ENCODE peak calls at places on chromosomes 11 and 22, in six cellular contexts. One of them, this sample, is unnamed.
A peak's percentile ranks its signal among the peaks of the same experiment; 100 is the strongest.

GRCh38 chr11:15333407-15333806 is 218.7 kb downstream of the INSC start:
- DNase-seq in HepG2: no peak
- DNase-seq in SK-N-SH: peak; percentile 52
- DNase-seq in K562: no peak
- DNase-seq in GM12878: no peak
- DNase-seq in H1: no peak
- DNase-seq in this sample: no peak

GRCh38 chr22:22196018-22196533 is 48.5 kb upstream of the VPREB1 start:
- DNase-seq in K562: no peak
- DNase-seq in HepG2: no peak
- DNase-seq in H1: no peak
- DNase-seq in SK-N-SH: no peak
- DNase-seq in GM12878: no peak
- DNase-seq in this sample: no peak

GRCh38 chr11:124329787-124330478 is 9.9 kb upstream of the OR8D2 start:
- DNase-seq in GM12878: peak; percentile 27
- DNase-seq in HepG2: no peak
- DNase-seq in K562: no peak
- DNase-seq in H1: no peak
- DNase-seq in SK-N-SH: no peak
- DNase-seq in this sample: no peak

GRCh38 chr11:75238595-75239245 is 1.9 kb upstream of the TPBGL start:
- DNase-seq in K562: no peak
- DNase-seq in SK-N-SH: peak; percentile 17
- DNase-seq in H1: no peak
- DNase-seq in HepG2: no peak
- DNase-seq in GM12878: no peak
- DNase-seq in this sample: no peak

GRCh38 chr11:6705905-6706535 is 22.9 kb upstream of the MRPL17 start:
- DNase-seq in K562: peak; percentile 54
- DNase-seq in HepG2: peak; percentile 20
- DNase-seq in SK-N-SH: peak; percentile 47
- DNase-seq in GM12878: no peak
- DNase-seq in H1: no peak
- DNase-seq in this sample: peak; percentile 45

GRCh38 chr11:130592056-130592455 is 143.6 kb downstream of the ADAMTS15 start:
- DNase-seq in H1: no peak
- DNase-seq in K562: no peak
- DNase-seq in HepG2: no peak
- DNase-seq in SK-N-SH: no peak
- DNase-seq in GM12878: no peak
- DNase-seq in this sample: no peak

GRCh38 chr11:35362571-35362980 is 56.8 kb downstream of the SLC1A2 start:
- DNase-seq in SK-N-SH: no peak
- DNase-seq in H1: no peak
- DNase-seq in HepG2: no peak
- DNase-seq in GM12878: no peak
- DNase-seq in K562: no peak
- DNase-seq in this sample: no peak

GRCh38 chr11:111514216-111515031 is at the start of gene HOATZ:
- DNase-seq in GM12878: no peak
- DNase-seq in H1: peak; percentile 41
- DNase-seq in HepG2: no peak
- DNase-seq in K562: peak; percentile 32
- DNase-seq in SK-N-SH: peak; percentile 63
- DNase-seq in this sample: no peak

GRCh38 chr22:20659920-20660319 is 114.0 kb upstream of the SERPIND1 start:
- DNase-seq in HepG2: no peak
- DNase-seq in GM12878: no peak
- DNase-seq in K562: no peak
- DNase-seq in SK-N-SH: no peak
- DNase-seq in H1: no peak
- DNase-seq in this sample: no peak

DNA sequence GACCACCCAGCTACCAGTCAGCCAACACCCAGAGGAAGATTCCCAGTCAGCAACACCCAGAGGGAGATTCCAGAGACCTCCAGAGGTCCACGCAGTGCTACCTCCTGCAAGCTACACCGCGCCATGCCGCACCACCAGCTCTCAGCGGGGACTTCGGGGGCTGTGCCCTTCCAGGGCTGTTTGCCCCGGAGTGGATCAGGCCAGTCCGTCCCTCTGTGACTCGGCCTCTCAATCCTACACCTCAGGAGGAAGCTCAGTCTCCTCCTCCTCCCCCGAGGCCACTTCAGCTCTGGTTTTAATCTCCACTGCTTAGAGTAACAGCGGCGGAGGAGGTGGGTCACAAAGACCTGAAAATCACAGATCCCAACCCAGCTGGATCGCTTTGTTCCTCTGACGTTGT is 68.6 kb downstream of the PHF21B start:
- DNase-seq in K562: no peak
- DNase-seq in HepG2: no peak
- DNase-seq in H1: no peak
- DNase-seq in SK-N-SH: no peak
- DNase-seq in GM12878: no peak
- DNase-seq in this sample: no peak
- TF ChIP-seq CHD2 in K562: no peak
- TF ChIP-seq CHD2 in HepG2: no peak
- TF ChIP-seq CHD2 in H1: no peak
- TF ChIP-seq CHD2 in SK-N-SH: no peak
- TF ChIP-seq CHD2 in GM12878: no peak
- TF ChIP-seq CHD2 in this sample: no peak

GRCh38 chr22:45284705-45285305 is at the start of gene UPK3A:
- DNase-seq in H1: no peak
- DNase-seq in K562: no peak
- DNase-seq in GM12878: no peak
- DNase-seq in HepG2: no peak
- DNase-seq in SK-N-SH: peak; percentile 77
- DNase-seq in this sample: peak; percentile 28
- H3K27ac ChIP-seq in H1: no peak within 1 kb of the TSS
- H3K27ac ChIP-seq in K562: no peak within 1 kb of the TSS
- H3K27ac ChIP-seq in GM12878: no peak within 1 kb of the TSS
- H3K27ac ChIP-seq in HepG2: peak within 1 kb of the TSS; percentile 80
- H3K27ac ChIP-seq in SK-N-SH: no peak within 1 kb of the TSS
- H3K27ac ChIP-seq in this sample: peak within 1 kb of the TSS; percentile 61

GRCh38 chr11:25860677-25861445 is 471.1 kb upstream of the ANO3 start:
- DNase-seq in SK-N-SH: no peak
- DNase-seq in HepG2: no peak
- DNase-seq in K562: no peak
- DNase-seq in GM12878: no peak
- DNase-seq in H1: no peak
- DNase-seq in this sample: no peak
- H3K4me2 ChIP-seq in SK-N-SH: no peak overlapping the region
- H3K4me2 ChIP-seq in HepG2: no peak overlapping the region
- H3K4me2 ChIP-seq in K562: no peak overlapping the region
- H3K4me2 ChIP-seq in GM12878: no peak overlapping the region
- H3K4me2 ChIP-seq in H1: no peak overlapping the region
- H3K4me2 ChIP-seq in this sample: no peak overlapping the region

DNA sequence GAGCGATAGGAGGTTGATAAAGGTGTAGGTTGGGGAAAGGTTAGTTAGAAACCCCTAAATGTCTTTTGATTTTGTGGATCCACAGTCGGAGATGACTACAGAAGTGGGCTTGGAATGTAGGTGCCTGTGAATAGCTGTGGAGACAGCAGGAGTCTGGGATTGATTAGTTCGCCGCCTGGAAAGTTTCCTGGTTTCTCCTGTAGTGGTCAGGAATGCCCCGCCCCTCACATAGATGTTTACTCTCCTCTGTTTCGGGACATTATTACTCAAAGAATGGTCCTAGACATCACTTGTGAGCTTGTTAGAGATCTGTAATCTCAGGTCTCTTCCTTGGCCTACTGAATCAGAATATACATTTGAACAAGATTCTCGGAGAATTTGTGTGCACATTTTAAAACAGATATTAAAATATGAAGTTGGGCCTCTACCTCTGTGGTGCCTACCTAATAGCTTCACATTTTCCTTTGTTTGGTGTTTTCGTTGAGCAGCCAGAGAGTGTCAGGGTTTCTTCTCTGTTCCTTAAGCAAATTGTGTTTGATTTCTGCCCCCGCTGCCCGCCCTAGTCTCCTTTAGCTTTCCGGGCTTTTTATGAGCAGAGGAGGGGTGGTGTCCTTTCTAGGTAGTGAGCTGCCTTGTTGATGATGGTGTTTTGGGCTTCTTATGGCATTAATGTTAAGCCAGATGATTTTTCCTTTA is 89.4 kb downstream of the PPP6R3 start:
- DNase-seq in GM12878: no peak
- DNase-seq in HepG2: no peak
- DNase-seq in K562: no peak
- DNase-seq in SK-N-SH: no peak
- DNase-seq in H1: no peak
- DNase-seq in this sample: no peak
- TF ChIP-seq CHD2 in GM12878: no peak
- TF ChIP-seq CHD2 in HepG2: no peak
- TF ChIP-seq CHD2 in K562: no peak
- TF ChIP-seq CHD2 in SK-N-SH: no peak
- TF ChIP-seq CHD2 in H1: no peak
- TF ChIP-seq CHD2 in this sample: no peak

DNA sequence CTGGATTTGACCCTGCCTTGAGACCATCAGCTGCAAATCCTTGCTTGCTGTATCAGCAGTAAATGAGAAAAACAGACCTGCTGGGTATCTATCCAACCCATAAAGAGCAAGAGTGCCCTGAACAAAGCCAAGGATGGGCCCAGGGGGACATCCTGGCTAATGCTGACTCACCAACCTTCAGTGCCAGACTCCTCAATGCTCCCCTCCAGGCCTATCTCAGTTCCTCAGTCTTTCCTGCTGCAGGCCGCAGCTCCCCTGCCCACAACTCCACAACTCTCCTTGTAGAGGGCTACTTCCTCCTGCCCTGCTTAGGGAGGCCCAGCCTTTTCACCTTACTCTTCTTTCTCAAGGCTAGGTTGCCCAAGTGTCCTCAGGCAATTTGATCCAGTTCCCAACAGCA is 2.6 kb downstream of the LAMTOR1 start:
- DNase-seq in H1: no peak
- DNase-seq in GM12878: no peak
- DNase-seq in HepG2: no peak
- DNase-seq in SK-N-SH: no peak
- DNase-seq in K562: peak; percentile 53
- DNase-seq in this sample: no peak
- H3K27ac ChIP-seq in H1: peak overlapping the region; percentile 10
- H3K27ac ChIP-seq in GM12878: peak overlapping the region; percentile 57
- H3K27ac ChIP-seq in HepG2: no peak overlapping the region
- H3K27ac ChIP-seq in SK-N-SH: no peak overlapping the region
- H3K27ac ChIP-seq in K562: peak overlapping the region; percentile 95
- H3K27ac ChIP-seq in this sample: no peak overlapping the region

GRCh38 chr22:49951986-49952896 is 8.3 kb upstream of the PIM3 start:
- DNase-seq in GM12878: no peak
- DNase-seq in SK-N-SH: no peak
- DNase-seq in H1: no peak
- DNase-seq in HepG2: peak; percentile 81
- DNase-seq in K562: no peak
- DNase-seq in this sample: peak; percentile 58

GRCh38 chr22:49953680-49954344 is 6.8 kb upstream of the PIM3 start:
- DNase-seq in GM12878: no peak
- DNase-seq in HepG2: no peak
- DNase-seq in H1: no peak
- DNase-seq in SK-N-SH: peak; percentile 68
- DNase-seq in K562: no peak
- DNase-seq in this sample: no peak

GRCh38 chr22:49954354-49954753 is 6.2 kb upstream of the PIM3 start:
- DNase-seq in SK-N-SH: no peak
- DNase-seq in GM12878: no peak
- DNase-seq in K562: no peak
- DNase-seq in HepG2: no peak
- DNase-seq in H1: no peak
- DNase-seq in this sample: no peak

GRCh38 chr22:49951678-49951985 is 8.9 kb upstream of the PIM3 start:
- DNase-seq in HepG2: no peak
- DNase-seq in GM12878: no peak
- DNase-seq in H1: no peak
- DNase-seq in K562: no peak
- DNase-seq in SK-N-SH: no peak
- DNase-seq in this sample: no peak

GRCh38 chr22:49953027-49953679 is 7.4 kb upstream of the PIM3 start:
- DNase-seq in H1: no peak
- DNase-seq in HepG2: no peak
- DNase-seq in K562: no peak
- DNase-seq in SK-N-SH: no peak
- DNase-seq in GM12878: no peak
- DNase-seq in this sample: no peak
- H3K4me2 ChIP-seq in H1: no peak overlapping the region
- H3K4me2 ChIP-seq in HepG2: peak overlapping the region; percentile 81
- H3K4me2 ChIP-seq in K562: no peak overlapping the region
- H3K4me2 ChIP-seq in SK-N-SH: peak overlapping the region; percentile 55
- H3K4me2 ChIP-seq in GM12878: no peak overlapping the region
- H3K4me2 ChIP-seq in this sample: peak overlapping the region; percentile 67

This sample was measured in A549.